ENCODE peak calls at places on chromosomes 2 and 18, in six cellular contexts. Q, E, D, Y, O and W are unnamed samples.

GRCh38 chr18:45441110-45441842 is 174.0 kb upstream of the SLC14A2 start:
- DNase-seq in Q (no peak), E (no peak), D (no peak), Y (no peak), O (no peak), W (peak; percentile 25)

GRCh38 chr2:81327916-81328315 is 1023.4 kb upstream of the LRRTM1 start:
- DNase-seq in Q (no peak), E (no peak), D (no peak), Y (no peak), O (no peak), W (no peak)

GRCh38 chr18:21502661-21503060 is 97.8 kb downstream of the ESCO1 start:
- DNase-seq in Q (no peak), E (no peak), D (no peak), Y (no peak), O (no peak), W (no peak)

GRCh38 chr2:225009768-225010167 is 32.5 kb downstream of the DOCK10 start:
- DNase-seq in Q (no peak), E (no peak), D (no peak), Y (no peak), O (no peak), W (no peak)

GRCh38 chr18:13581055-13581454 is 145.3 kb downstream of the FAM210A start:
- DNase-seq in Q (no peak), E (no peak), D (no peak), Y (no peak), O (no peak), W (no peak)

GRCh38 chr2:211845346-211846030 is 693.1 kb downstream of the ERBB4 start:
- DNase-seq in Q (no peak), E (no peak), D (no peak), Y (no peak), O (no peak), W (no peak)

GRCh38 chr18:24322594-24323136 is 75.0 kb downstream of the OSBPL1A start:
- DNase-seq in Q (no peak), E (no peak), D (no peak), Y (no peak), O (no peak), W (no peak)

GRCh38 chr18:111292-112014 is 46.9 kb upstream of the USP14 start:
- DNase-seq in Q (peak; percentile 59), E (peak; percentile 83), D (no peak), Y (no peak), O (peak; percentile 19), W (peak; percentile 78)

GRCh38 chr2:4930704-4931103 is 761.5 kb upstream of the SOX11 start:
- DNase-seq in Q (no peak), E (no peak), D (no peak), Y (no peak), O (no peak), W (no peak)

GRCh38 chr18:50700245-50701165 is 119.3 kb downstream of the MRO start:
- DNase-seq in Q (no peak), E (no peak), D (no peak), Y (no peak), O (no peak), W (no peak)

GRCh38 chr2:217184242-217184641 is 324.4 kb upstream of the TNP1 start:
- DNase-seq in Q (no peak), E (no peak), D (no peak), Y (no peak), O (no peak), W (no peak)

GRCh38 chr18:72868666-72869661 is 1.2 kb upstream of the NETO1 start:
- DNase-seq in Q (no peak), E (no peak), D (no peak), Y (no peak), O (no peak), W (no peak)

GRCh38 chr2:2014251-2014761 is 270.0 kb upstream of the PXDN start:
- DNase-seq in Q (no peak), E (no peak), D (no peak), Y (no peak), O (no peak), W (no peak)

GRCh38 chr18:14769381-14769780 is 21.4 kb downstream of the ANKRD30B start:
- DNase-seq in Q (no peak), E (no peak), D (no peak), Y (no peak), O (no peak), W (no peak)

GRCh38 chr2:168841445-168841844 is 39.0 kb downstream of the NOSTRIN start:
- DNase-seq in Q (no peak), E (no peak), D (no peak), Y (no peak), O (no peak), W (no peak)

GRCh38 chr2:218168635-218169462 is 2.1 kb upstream of the CXCR1 start:
- DNase-seq in Q (peak; percentile 65), E (peak; percentile 69), D (no peak), Y (peak; percentile 37), O (peak; percentile 33), W (no peak)

GRCh38 chr2:39780825-39781600 is 2.0 kb upstream of the THUMPD2 start:
- DNase-seq in Q (peak; percentile 32), E (peak; percentile 68), D (no peak), Y (no peak), O (no peak), W (no peak)

GRCh38 chr2:220847587-220847986 is 724.5 kb downstream of the EPHA4 start:
- DNase-seq in Q (no peak), E (no peak), D (no peak), Y (no peak), O (no peak), W (no peak)

GRCh38 chr2:48249631-48250473 is 280.1 kb upstream of the STON1 start:
- DNase-seq in Q (peak; percentile 89), E (no peak), D (no peak), Y (no peak), O (no peak), W (no peak)

GRCh38 chr2:165877565-165878550 is 75.7 kb downstream of the TTC21B start:
- DNase-seq in Q (no peak), E (no peak), D (peak; percentile 30), Y (no peak), O (no peak), W (no peak)

GRCh38 chr2:145341536-145341935 is 821.6 kb upstream of the ZEB2 start:
- DNase-seq in Q (no peak), E (peak; percentile 5), D (no peak), Y (no peak), O (no peak), W (no peak)

GRCh38 chr2:210392469-210392881 is 77.5 kb upstream of the MYL1 start:
- DNase-seq in Q (no peak), E (no peak), D (no peak), Y (no peak), O (no peak), W (no peak)

GRCh38 chr2:100882645-100883613 is 63.0 kb downstream of the NPAS2 start:
- DNase-seq in Q (peak; percentile 96), E (no peak), D (no peak), Y (peak; percentile 51), O (no peak), W (no peak)

GRCh38 chr18:57898506-57899124 is 95.5 kb upstream of the ATP8B1 start:
- DNase-seq in Q (no peak), E (no peak), D (no peak), Y (no peak), O (no peak), W (no peak)

GRCh38 chr2:168545439-168546082 is 89.5 kb downstream of the CERS6 start:
- DNase-seq in Q (no peak), E (no peak), D (no peak), Y (peak; percentile 39), O (peak; percentile 17), W (peak; percentile 4)

GRCh38 chr2:37441055-37441454 is 96.6 kb downstream of the QPCT start:
- DNase-seq in Q (no peak), E (no peak), D (no peak), Y (no peak), O (no peak), W (no peak)

GRCh38 chr2:71592181-71592711 is 138.9 kb downstream of the DYSF start:
- DNase-seq in Q (no peak), E (no peak), D (no peak), Y (no peak), O (no peak), W (no peak)
- TF ChIP-seq JUND in Q (no peak), E (no peak), D (no peak), Y (no peak), O (no peak), W (no peak)

DNA sequence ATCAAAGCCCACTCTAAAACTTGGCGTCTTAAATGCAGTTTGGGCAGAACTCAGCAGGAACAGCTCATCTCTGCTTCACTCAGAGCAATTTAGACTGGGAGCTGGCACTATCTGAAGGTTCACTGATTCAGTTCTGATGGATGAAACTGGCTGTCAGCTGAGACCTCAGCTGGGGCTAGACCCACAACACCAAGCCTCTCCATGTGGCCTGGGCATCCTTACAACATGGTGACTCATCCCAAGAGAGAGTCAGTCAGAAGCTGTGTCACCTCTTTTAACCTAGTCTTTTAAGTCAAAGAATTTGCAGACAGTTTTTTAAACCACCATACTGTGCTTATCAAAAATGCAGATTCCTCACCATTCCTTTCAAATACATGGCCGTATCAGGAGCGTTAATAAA is 62.6 kb upstream of the ZNF397 start:
- DNase-seq in Q (no peak), E (no peak), D (no peak), Y (no peak), O (no peak), W (no peak)
- TF ChIP-seq JUND in Q (no peak), E (peak; percentile 64), D (no peak), Y (no peak), O (no peak), W (no peak)

GRCh38 chr2:119426801-119427395 is 4.8 kb upstream of the TMEM37 start:
- DNase-seq in Q (peak; percentile 68), E (peak; percentile 16), D (no peak), Y (no peak), O (no peak), W (no peak)
- TF ChIP-seq JUND in Q (peak; percentile 20), E (no peak), D (no peak), Y (no peak), O (no peak), W (no peak)

GRCh38 chr18:58901783-58902182 is 37.1 kb downstream of the ZNF532 start:
- DNase-seq in Q (no peak), E (no peak), D (no peak), Y (no peak), O (no peak), W (no peak)

GRCh38 chr18:58897994-58898393 is 33.3 kb downstream of the ZNF532 start:
- DNase-seq in Q (no peak), E (no peak), D (no peak), Y (no peak), O (no peak), W (no peak)

GRCh38 chr18:58898427-58898826 is 33.8 kb downstream of the ZNF532 start:
- DNase-seq in Q (no peak), E (no peak), D (no peak), Y (no peak), O (no peak), W (no peak)

GRCh38 chr18:58901143-58901542 is 36.5 kb downstream of the ZNF532 start:
- DNase-seq in Q (no peak), E (no peak), D (no peak), Y (no peak), O (no peak), W (no peak)

DNA sequence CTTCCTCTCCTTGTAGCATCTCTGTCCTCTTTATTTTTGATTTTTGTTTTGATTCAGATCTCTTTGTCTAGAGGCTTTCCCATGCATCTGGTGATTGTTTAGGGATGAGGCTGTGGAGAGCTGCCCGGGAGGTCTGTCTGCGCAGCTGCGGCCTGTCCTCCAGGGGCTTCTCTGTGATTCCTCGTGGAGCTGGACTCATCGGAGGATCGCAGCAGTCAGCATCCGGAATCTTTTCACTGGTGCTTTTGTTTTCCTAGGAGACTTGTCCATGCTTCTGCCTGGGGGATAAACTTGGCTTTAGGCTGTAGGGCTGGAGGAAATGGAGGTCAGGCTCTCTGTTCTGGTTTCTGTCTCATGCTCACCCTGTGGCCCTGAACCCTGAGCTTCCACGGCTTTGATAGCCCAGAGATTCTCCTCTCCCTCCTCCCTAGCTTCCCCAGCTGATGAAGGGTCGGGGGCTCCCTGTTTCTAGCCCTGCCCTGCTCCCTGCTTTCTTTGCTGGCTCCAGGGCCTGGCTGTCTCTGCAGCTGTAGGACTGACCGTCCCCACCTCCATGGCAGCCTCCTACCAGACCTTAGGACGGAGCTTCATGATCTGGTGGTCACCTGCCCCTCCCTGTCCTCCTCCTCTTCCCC is 35.5 kb downstream of the ZNF532 start:
- DNase-seq in Q (no peak), E (no peak), D (no peak), Y (no peak), O (no peak), W (no peak)
- TF ChIP-seq JUND in Q (no peak), E (no peak), D (no peak), Y (no peak), O (no peak), W (no peak)